ENCODE peak calls at places on chromosomes 16 and 17, in eight cellular contexts. D is amygdala, F is C1 segment of cervical spinal cord, I is RPMI7951, C is omental fat pad, T is lung microvascular endothelial cell, X is mesothelial cell of epicardium, S is NCI-H187 treated with DMSO at 0.1 percent for 48 hours. A is an unnamed sample.

GRCh38 chr17:35747540-35748017 is 5.5 kb downstream of the GAS2L2 start:
- DNase-seq in D (peak), F (peak), I (peak), C (peak), T (peak), X (peak), S (no peak), A (peak)

GRCh38 chr17:27559996-27560481 is 70.9 kb upstream of the LGALS9 start:
- DNase-seq in D (no peak), F (no peak), I (peak), C (no peak), T (peak), X (peak), S (no peak), A (peak)

GRCh38 chr16:50547340-50547865 is 793 bp upstream of the NKD1 start:
- DNase-seq in D (peak), F (peak), I (peak), C (no peak), T (no peak), X (peak), S (no peak), A (no peak)

GRCh38 chr17:77874303-77875050 is 84.0 kb upstream of the TNRC6C start:
- DNase-seq in D (no peak), F (no peak), I (no peak), C (no peak), T (no peak), X (no peak), S (no peak), A (no peak)

GRCh38 chr17:82816358-82816757 is 23.5 kb downstream of the ZNF750 start:
- DNase-seq in D (no peak), F (no peak), I (no peak), C (no peak), T (no peak), X (no peak), S (no peak), A (no peak)

GRCh38 chr16:75026892-75027391 is 28.1 kb downstream of the ZNRF1 start:
- DNase-seq in D (no peak), F (no peak), I (no peak), C (no peak), T (no peak), X (no peak), S (no peak), A (no peak)

GRCh38 chr16:10266809-10267208 is 84.6 kb upstream of the GRIN2A start:
- DNase-seq in D (no peak), F (no peak), I (no peak), C (no peak), T (no peak), X (no peak), S (no peak), A (no peak)

GRCh38 chr17:63039899-63040602 is 74.0 kb downstream of the TANC2 start:
- DNase-seq in D (no peak), F (peak), I (peak), C (no peak), T (peak), X (no peak), S (no peak), A (peak)

GRCh38 chr16:12971216-12971615 is 69.8 kb downstream of the SHISA9 start:
- DNase-seq in D (peak), F (peak), I (peak), C (peak), T (peak), X (peak), S (peak), A (peak)

GRCh38 chr16:58011652-58012051 is 10.4 kb downstream of the USB1 start:
- DNase-seq in D (no peak), F (no peak), I (peak), C (no peak), T (peak), X (no peak), S (no peak), A (peak)

GRCh38 chr17:58200024-58200633 is 7.6 kb downstream of the EPX start:
- DNase-seq in D (no peak), F (peak), I (peak), C (no peak), T (peak), X (peak), S (no peak), A (peak)

GRCh38 chr17:2468270-2468669 is 43.4 kb downstream of the METTL16 start:
- DNase-seq in D (no peak), F (no peak), I (no peak), C (no peak), T (no peak), X (no peak), S (no peak), A (no peak)

GRCh38 chr16:30518552-30518951 is 7.8 kb downstream of the ZNF768 start:
- DNase-seq in D (no peak), F (no peak), I (no peak), C (no peak), T (no peak), X (no peak), S (no peak), A (no peak)

GRCh38 chr17:18964018-18964351 is 12.0 kb downstream of the SLC5A10 start:
- DNase-seq in D (no peak), F (no peak), I (no peak), C (no peak), T (no peak), X (no peak), S (no peak), A (no peak)

GRCh38 chr17:33749171-33749570 is 456.1 kb upstream of the ASIC2 start:
- DNase-seq in D (no peak), F (no peak), I (no peak), C (no peak), T (no peak), X (no peak), S (no peak), A (no peak)

GRCh38 chr16:3643095-3643730 is 11.3 kb upstream of the DNASE1 start:
- DNase-seq in D (no peak), F (no peak), I (no peak), C (no peak), T (no peak), X (peak), S (no peak), A (no peak)

GRCh38 chr17:77019955-77020379 is 120.8 kb upstream of the SEC14L1 start:
- DNase-seq in D (no peak), F (no peak), I (no peak), C (no peak), T (no peak), X (no peak), S (no peak), A (peak)

GRCh38 chr16:86217001-86217890 is 293.1 kb upstream of the FOXF1 start:
- DNase-seq in D (no peak), F (no peak), I (no peak), C (no peak), T (no peak), X (peak), S (no peak), A (no peak)

GRCh38 chr17:70808596-70808995 is 639.3 kb downstream of the KCNJ2 start:
- DNase-seq in D (no peak), F (no peak), I (no peak), C (no peak), T (no peak), X (no peak), S (no peak), A (peak)

GRCh38 chr16:9836118-9836736 is 346.0 kb downstream of the GRIN2A start:
- DNase-seq in D (no peak), F (no peak), I (peak), C (no peak), T (peak), X (peak), S (no peak), A (peak)

GRCh38 chr17:42002792-42003301 is 14.4 kb downstream of the DNAJC7 start:
- DNase-seq in D (no peak), F (no peak), I (peak), C (no peak), T (peak), X (no peak), S (no peak), A (peak)

GRCh38 chr17:8887834-8888703 is 20.6 kb upstream of the PIK3R6 start:
- DNase-seq in D (no peak), F (no peak), I (peak), C (no peak), T (peak), X (peak), S (no peak), A (peak)

GRCh38 chr16:9687737-9688319 is 494.4 kb downstream of the GRIN2A start:
- DNase-seq in D (no peak), F (no peak), I (no peak), C (no peak), T (no peak), X (no peak), S (no peak), A (no peak)

GRCh38 chr17:81250286-81251090 is 11.4 kb downstream of the NDUFAF8 start:
- DNase-seq in D (no peak), F (no peak), I (no peak), C (no peak), T (no peak), X (no peak), S (no peak), A (no peak)